ENCODE peak calls at places on chromosomes 12 and 14, in seven cellular contexts. O is Panc1, V is GM23338, M is H7, H is stomach, B is cardiac fibroblast, R is lung. Y is an unnamed sample.

GRCh38 chr12:80195737-80196136 is 96.4 kb downstream of the OTOGL start:
- DNase-seq in B (no peak), R (no peak), M (no peak), V (no peak), O (no peak), H (no peak), Y (no peak)

GRCh38 chr14:105023791-105024480 is 3.1 kb upstream of the CDCA4 start:
- DNase-seq in V (no peak), M (peak; percentile 23), H (no peak), B (peak; percentile 84), R (no peak), O (peak; percentile 79), Y (no peak)

GRCh38 chr14:106228541-106229158 is 702.3 kb downstream of the TMEM121 start:
- DNase-seq in H (no peak), O (no peak), V (no peak), M (no peak), B (no peak), R (no peak), Y (no peak)

GRCh38 chr12:40058721-40059190 is 47.1 kb downstream of the SLC2A13 start:
- DNase-seq in H (no peak), B (peak; percentile 22), O (no peak), R (no peak), M (no peak), V (no peak), Y (no peak)

GRCh38 chr14:99604766-99605298 is 825 bp upstream of the CCDC85C start:
- DNase-seq in V (peak; percentile 60), H (no peak), R (no peak), M (peak; percentile 90), O (no peak), B (peak; percentile 32), Y (no peak)

GRCh38 chr12:122031342-122032216 is 9.9 kb downstream of the BCL7A start:
- DNase-seq in V (peak; percentile 81), R (peak; percentile 61), H (peak; percentile 65), O (no peak), M (peak; percentile 95), B (peak; percentile 36), Y (no peak)

GRCh38 chr12:76688001-76688400 is 75.9 kb upstream of the ZDHHC17 start:
- DNase-seq in R (no peak), V (no peak), H (no peak), B (peak; percentile 29), M (no peak), O (no peak), Y (no peak)

GRCh38 chr14:106564058-106564643 is 1037.8 kb downstream of the TMEM121 start:
- DNase-seq in H (no peak), V (peak; percentile 21), B (peak; percentile 1), O (peak; percentile 18), R (peak; percentile 41), M (peak; percentile 12), Y (no peak)

GRCh38 chr14:23727566-23728335 is 91.6 kb downstream of the DHRS2 start:
- DNase-seq in O (no peak), B (peak; percentile 56), H (no peak), V (peak; percentile 80), R (no peak), M (peak; percentile 69), Y (no peak)

GRCh38 chr12:21697829-21698630 is 40.4 kb upstream of the LDHB start:
- DNase-seq in B (peak; percentile 72), H (no peak), V (peak; percentile 39), R (no peak), M (no peak), O (no peak), Y (no peak)

GRCh38 chr12:105922670-105923102 is 216.1 kb downstream of the NUAK1 start:
- DNase-seq in H (no peak), M (no peak), V (no peak), B (peak; percentile 85), R (no peak), O (no peak), Y (no peak)
- H3K4me3 ChIP-seq in H (no peak overlapping the region), M (no peak overlapping the region), V (no peak overlapping the region), B (no peak overlapping the region), R (no peak overlapping the region), O (no peak overlapping the region), Y (no peak overlapping the region)

GRCh38 chr14:85535916-85536834 is 6.2 kb downstream of the FLRT2 start:
- DNase-seq in B (peak; percentile 76), V (peak; percentile 50), M (peak; percentile 25), O (no peak), H (no peak), R (no peak), Y (no peak)
- H3K4me3 ChIP-seq in B (peak overlapping the region; percentile 6), V (peak overlapping the region; percentile 27), M (no peak overlapping the region), O (peak overlapping the region; percentile 29), H (no peak overlapping the region), R (no peak overlapping the region), Y (peak overlapping the region; percentile 10)

GRCh38 chr14:101289230-101289690 is 272.0 kb upstream of the DIO3 start:
- DNase-seq in M (no peak), V (no peak), B (no peak), H (no peak), R (no peak), O (no peak), Y (no peak)
- H3K4me3 ChIP-seq in M (no peak overlapping the region), V (no peak overlapping the region), B (no peak overlapping the region), H (no peak overlapping the region), R (no peak overlapping the region), O (no peak overlapping the region), Y (no peak overlapping the region)

GRCh38 chr12:100364334-100364733 is 7.5 kb downstream of the SLC17A8 start:
- DNase-seq in R (no peak), V (no peak), M (no peak), H (no peak), B (no peak), O (no peak), Y (no peak)
- H3K4me3 ChIP-seq in R (no peak overlapping the region), V (no peak overlapping the region), M (no peak overlapping the region), H (no peak overlapping the region), B (no peak overlapping the region), O (no peak overlapping the region), Y (no peak overlapping the region)

DNA sequence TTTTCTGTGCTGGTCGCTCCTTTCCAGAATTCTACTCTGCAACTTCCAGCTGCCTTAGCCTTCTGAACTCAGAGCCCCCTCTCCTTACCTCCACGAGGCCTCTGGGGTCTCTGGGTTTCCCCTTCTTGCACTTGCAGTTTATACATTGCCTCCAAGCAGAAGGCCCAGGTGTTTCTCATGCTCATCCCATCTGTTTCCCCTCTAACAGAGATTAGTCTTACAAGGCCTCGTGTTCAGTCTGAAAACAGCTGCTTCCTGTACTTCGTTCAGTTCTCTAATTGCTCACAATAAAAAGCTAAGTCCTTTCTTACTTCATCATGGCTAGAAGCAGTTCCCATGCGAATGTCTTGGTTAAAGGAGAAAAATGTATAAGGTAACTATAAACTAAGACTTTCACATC is 134.4 kb upstream of the FGD4 start:
- DNase-seq in O (no peak), H (no peak), M (no peak), V (no peak), R (no peak), B (peak; percentile 32), Y (no peak)
- H3K4me3 ChIP-seq in O (no peak overlapping the region), H (no peak overlapping the region), M (no peak overlapping the region), V (no peak overlapping the region), R (no peak overlapping the region), B (no peak overlapping the region), Y (no peak overlapping the region)

GRCh38 chr14:93073833-93074769 is 41.6 kb downstream of the ITPK1 start:
- DNase-seq in H (no peak), V (no peak), M (no peak), O (no peak), B (peak; percentile 69), R (peak; percentile 54), Y (no peak)

GRCh38 chr14:93075891-93076290 is 39.8 kb downstream of the ITPK1 start:
- DNase-seq in V (no peak), O (no peak), B (no peak), H (no peak), R (no peak), M (no peak), Y (no peak)

GRCh38 chr14:93072659-93073365 is 42.9 kb downstream of the ITPK1 start:
- DNase-seq in R (no peak), V (no peak), O (no peak), B (no peak), M (no peak), H (no peak), Y (no peak)

GRCh38 chr14:93076755-93077154 is 39.0 kb downstream of the ITPK1 start:
- DNase-seq in M (no peak), H (no peak), O (no peak), B (no peak), R (no peak), V (no peak), Y (no peak)

GRCh38 chr14:93073366-93073722 is 42.4 kb downstream of the ITPK1 start:
- DNase-seq in V (no peak), O (no peak), H (no peak), M (no peak), R (no peak), B (no peak), Y (no peak)
- H3K4me3 ChIP-seq in V (no peak overlapping the region), O (no peak overlapping the region), H (no peak overlapping the region), M (no peak overlapping the region), R (no peak overlapping the region), B (no peak overlapping the region), Y (no peak overlapping the region)

Y was measured in vagina.